ENCODE peak calls at places on chromosomes 13 and 19, in four cellular contexts. F is fibroblast of pulmonary artery, B is GM10248, H is AG08396. J is an unnamed sample.

GRCh38 chr19:37999309-38000213 is 92.6 kb downstream of the SIPA1L3 start:
- DNase-seq in F (peak), B (no peak), H (peak), J (no peak)

GRCh38 chr19:35704218-35704617 is at the start of gene ZBTB32:
- DNase-seq in F (peak), B (no peak), H (peak), J (peak)

GRCh38 chr13:52933547-52934167 is 85.2 kb upstream of the PCDH8 start:
- DNase-seq in F (no peak), B (no peak), H (no peak), J (no peak)

GRCh38 chr13:111177081-111177711 is 62.1 kb downstream of the ARHGEF7 start:
- DNase-seq in F (peak), B (no peak), H (no peak), J (no peak)

GRCh38 chr13:114144606-114145244 is 12.3 kb upstream of the RASA3 start:
- DNase-seq in F (no peak), B (no peak), H (no peak), J (no peak)

GRCh38 chr19:14073925-14074838 is 1.6 kb downstream of the MISP3 start:
- DNase-seq in F (no peak), B (no peak), H (peak), J (peak)

GRCh38 chr13:38386421-38386820 is 36.8 kb downstream of the UFM1 start:
- DNase-seq in F (peak), B (no peak), H (no peak), J (no peak)

GRCh38 chr19:50401505-50402450 is 17.0 kb upstream of the SPIB start:
- DNase-seq in F (no peak), B (no peak), H (no peak), J (no peak)

GRCh38 chr13:30338331-30338851 is 31.0 kb upstream of the KATNAL1 start:
- DNase-seq in F (no peak), B (no peak), H (no peak), J (no peak)

GRCh38 chr13:81762449-81762848 is 1421.5 kb upstream of the SPRY2 start:
- DNase-seq in F (no peak), B (no peak), H (no peak), J (no peak)

GRCh38 chr19:13036366-13036976 is 41.2 kb downstream of the NFIX start:
- DNase-seq in F (peak), B (no peak), H (no peak), J (no peak)

GRCh38 chr19:409515-410242 is 732 bp upstream of the C2CD4C start:
- DNase-seq in F (no peak), B (no peak), H (no peak), J (peak)

GRCh38 chr19:17949956-17950309 is 17.0 kb upstream of the KCNN1 start:
- DNase-seq in F (no peak), B (no peak), H (no peak), J (no peak)

GRCh38 chr13:20964904-20965303 is 62.4 kb upstream of the XPO4 start:
- DNase-seq in F (no peak), B (no peak), H (no peak), J (no peak)

GRCh38 chr13:27765650-27766049 is 26.6 kb upstream of the GSX1 start:
- DNase-seq in F (no peak), B (no peak), H (no peak), J (no peak)

GRCh38 chr19:7912697-7913564 is 1.7 kb upstream of the TGFBR3L start:
- DNase-seq in F (no peak), B (no peak), H (no peak), J (no peak)

GRCh38 chr13:100721885-100722512 is 47.4 kb upstream of the TMTC4 start:
- DNase-seq in F (peak), B (peak), H (peak), J (peak)

GRCh38 chr13:24727731-24728601 is 36.0 kb upstream of the RNF17 start:
- DNase-seq in F (peak), B (peak), H (peak), J (peak)

GRCh38 chr19:474126-475078 is 13.6 kb upstream of the SHC2 start:
- DNase-seq in F (no peak), B (no peak), H (no peak), J (no peak)

GRCh38 chr13:41416276-41416675 is 41.1 kb upstream of the RGCC start:
- DNase-seq in F (peak), B (no peak), H (no peak), J (no peak)

J was measured in GM20000.